ENCODE peak calls at places on chromosome 5, in four cellular contexts. F is lower leg skin, E is NCI-H1436, Q is SJSA1. L is an unnamed sample.

GRCh38 chr5:155689403-155689802 is 637.6 kb upstream of the SGCD start:
- DNase-seq in F (no peak), E (peak), Q (no peak), L (no peak)

GRCh38 chr5:169290895-169291294 is 10.0 kb downstream of the SLIT3 start:
- DNase-seq in F (no peak), E (no peak), Q (peak), L (no peak)

GRCh38 chr5:145495741-145496140 is 339.4 kb downstream of the PRELID2 start:
- DNase-seq in F (peak), E (no peak), Q (peak), L (peak)

GRCh38 chr5:38666668-38667498 is 110.4 kb upstream of the LIFR start:
- DNase-seq in F (no peak), E (no peak), Q (no peak), L (no peak)

GRCh38 chr5:1448511-1449011 is 3.3 kb upstream of the SLC6A3 start:
- DNase-seq in F (no peak), E (no peak), Q (peak), L (no peak)

GRCh38 chr5:177123789-177124485 is 9.6 kb upstream of the NSD1 start:
- DNase-seq in F (no peak), E (no peak), Q (no peak), L (no peak)

GRCh38 chr5:161230222-161230621 is 316.3 kb downstream of the GABRB2 start:
- DNase-seq in F (no peak), E (peak), Q (no peak), L (no peak)

GRCh38 chr5:163649522-163649921 is 144.1 kb downstream of the MAT2B start:
- DNase-seq in F (no peak), E (no peak), Q (no peak), L (no peak)

GRCh38 chr5:58764199-58764598 is 181.3 kb downstream of the RAB3C start:
- DNase-seq in F (no peak), E (no peak), Q (no peak), L (no peak)

L was measured in GM04504.